ENCODE peak calls at places on chromosomes 7 and 10, in nine cellular contexts. One of them, this sample, is unnamed.

GRCh38 chr7:132500727-132501410 is 75.4 kb downstream of the PLXNA4 start:
- DNase-seq in body of pancreas: peak
- DNase-seq in GM20000: no peak
- DNase-seq in astrocyte of the cerebellum: peak
- DNase-seq in A549: peak
- DNase-seq in neural crest cell: no peak
- DNase-seq in mesothelial cell of epicardium: no peak
- DNase-seq in brain microvascular endothelial cell: peak
- DNase-seq in Calu3: no peak
- DNase-seq in this sample: peak

GRCh38 chr10:10394933-10395658 is 622.6 kb upstream of the CELF2 start:
- DNase-seq in mesothelial cell of epicardium: no peak
- DNase-seq in astrocyte of the cerebellum: no peak
- DNase-seq in neural crest cell: no peak
- DNase-seq in body of pancreas: no peak
- DNase-seq in GM20000: no peak
- DNase-seq in Calu3: no peak
- DNase-seq in A549: no peak
- DNase-seq in brain microvascular endothelial cell: no peak
- DNase-seq in this sample: no peak

GRCh38 chr10:14659626-14660196 is 115.0 kb downstream of the FAM107B start:
- DNase-seq in astrocyte of the cerebellum: no peak
- DNase-seq in neural crest cell: no peak
- DNase-seq in Calu3: no peak
- DNase-seq in brain microvascular endothelial cell: no peak
- DNase-seq in A549: no peak
- DNase-seq in mesothelial cell of epicardium: no peak
- DNase-seq in GM20000: peak
- DNase-seq in body of pancreas: no peak
- DNase-seq in this sample: no peak

GRCh38 chr7:56105508-56105907 is 768 bp downstream of the CHCHD2 start:
- DNase-seq in neural crest cell: no peak
- DNase-seq in Calu3: peak
- DNase-seq in A549: peak
- DNase-seq in brain microvascular endothelial cell: peak
- DNase-seq in GM20000: no peak
- DNase-seq in mesothelial cell of epicardium: no peak
- DNase-seq in astrocyte of the cerebellum: peak
- DNase-seq in body of pancreas: peak
- DNase-seq in this sample: peak

GRCh38 chr7:106217089-106217542 is 67.7 kb downstream of the NAMPT start:
- DNase-seq in astrocyte of the cerebellum: no peak
- DNase-seq in body of pancreas: peak
- DNase-seq in mesothelial cell of epicardium: no peak
- DNase-seq in GM20000: no peak
- DNase-seq in neural crest cell: no peak
- DNase-seq in Calu3: peak
- DNase-seq in brain microvascular endothelial cell: peak
- DNase-seq in A549: peak
- DNase-seq in this sample: no peak

GRCh38 chr7:37920619-37921339 is at the start of gene EPDR1:
- DNase-seq in brain microvascular endothelial cell: peak
- DNase-seq in body of pancreas: peak
- DNase-seq in mesothelial cell of epicardium: peak
- DNase-seq in Calu3: peak
- DNase-seq in neural crest cell: peak
- DNase-seq in GM20000: peak
- DNase-seq in A549: peak
- DNase-seq in astrocyte of the cerebellum: no peak
- DNase-seq in this sample: no peak

GRCh38 chr7:128190051-128190640 is 50.9 kb upstream of the LEP start:
- DNase-seq in neural crest cell: no peak
- DNase-seq in body of pancreas: no peak
- DNase-seq in A549: no peak
- DNase-seq in astrocyte of the cerebellum: no peak
- DNase-seq in GM20000: no peak
- DNase-seq in brain microvascular endothelial cell: no peak
- DNase-seq in Calu3: no peak
- DNase-seq in mesothelial cell of epicardium: no peak
- DNase-seq in this sample: no peak

GRCh38 chr7:153835104-153835503 is 217.1 kb upstream of the DPP6 start:
- DNase-seq in GM20000: no peak
- DNase-seq in Calu3: no peak
- DNase-seq in astrocyte of the cerebellum: no peak
- DNase-seq in body of pancreas: no peak
- DNase-seq in A549: no peak
- DNase-seq in neural crest cell: no peak
- DNase-seq in mesothelial cell of epicardium: no peak
- DNase-seq in brain microvascular endothelial cell: no peak
- DNase-seq in this sample: no peak

GRCh38 chr7:42914009-42914725 is 2.3 kb upstream of the C7orf25 start:
- DNase-seq in Calu3: no peak
- DNase-seq in astrocyte of the cerebellum: no peak
- DNase-seq in body of pancreas: no peak
- DNase-seq in mesothelial cell of epicardium: no peak
- DNase-seq in GM20000: no peak
- DNase-seq in A549: no peak
- DNase-seq in brain microvascular endothelial cell: no peak
- DNase-seq in neural crest cell: no peak
- DNase-seq in this sample: no peak

GRCh38 chr10:14605231-14605925 is 169.3 kb downstream of the FAM107B start:
- DNase-seq in brain microvascular endothelial cell: no peak
- DNase-seq in body of pancreas: no peak
- DNase-seq in astrocyte of the cerebellum: no peak
- DNase-seq in Calu3: no peak
- DNase-seq in neural crest cell: no peak
- DNase-seq in GM20000: peak
- DNase-seq in mesothelial cell of epicardium: no peak
- DNase-seq in A549: peak
- DNase-seq in this sample: peak

GRCh38 chr7:154914580-154915380 is 88.1 kb downstream of the PAXIP1 start:
- DNase-seq in A549: no peak
- DNase-seq in astrocyte of the cerebellum: no peak
- DNase-seq in body of pancreas: no peak
- DNase-seq in brain microvascular endothelial cell: no peak
- DNase-seq in GM20000: no peak
- DNase-seq in neural crest cell: no peak
- DNase-seq in Calu3: no peak
- DNase-seq in mesothelial cell of epicardium: no peak
- DNase-seq in this sample: no peak

GRCh38 chr7:22330903-22331302 is 26.1 kb downstream of the RAPGEF5 start:
- DNase-seq in neural crest cell: no peak
- DNase-seq in astrocyte of the cerebellum: no peak
- DNase-seq in brain microvascular endothelial cell: no peak
- DNase-seq in GM20000: no peak
- DNase-seq in mesothelial cell of epicardium: no peak
- DNase-seq in Calu3: no peak
- DNase-seq in body of pancreas: no peak
- DNase-seq in A549: no peak
- DNase-seq in this sample: no peak

GRCh38 chr7:22331704-22332103 is 25.2 kb downstream of the RAPGEF5 start:
- DNase-seq in astrocyte of the cerebellum: no peak
- DNase-seq in GM20000: no peak
- DNase-seq in A549: no peak
- DNase-seq in body of pancreas: no peak
- DNase-seq in mesothelial cell of epicardium: no peak
- DNase-seq in Calu3: no peak
- DNase-seq in brain microvascular endothelial cell: no peak
- DNase-seq in neural crest cell: no peak
- DNase-seq in this sample: no peak

GRCh38 chr7:22332481-22332880 is 24.5 kb downstream of the RAPGEF5 start:
- DNase-seq in brain microvascular endothelial cell: no peak
- DNase-seq in neural crest cell: no peak
- DNase-seq in astrocyte of the cerebellum: no peak
- DNase-seq in mesothelial cell of epicardium: no peak
- DNase-seq in body of pancreas: peak
- DNase-seq in GM20000: no peak
- DNase-seq in Calu3: peak
- DNase-seq in A549: no peak
- DNase-seq in this sample: peak

GRCh38 chr7:22329816-22330524 is 27.0 kb downstream of the RAPGEF5 start:
- DNase-seq in astrocyte of the cerebellum: no peak
- DNase-seq in A549: no peak
- DNase-seq in neural crest cell: no peak
- DNase-seq in GM20000: no peak
- DNase-seq in brain microvascular endothelial cell: no peak
- DNase-seq in Calu3: no peak
- DNase-seq in body of pancreas: peak
- DNase-seq in mesothelial cell of epicardium: no peak
- DNase-seq in this sample: no peak

GRCh38 chr7:22333680-22334141 is 23.2 kb downstream of the RAPGEF5 start:
- DNase-seq in astrocyte of the cerebellum: no peak
- DNase-seq in brain microvascular endothelial cell: no peak
- DNase-seq in neural crest cell: no peak
- DNase-seq in mesothelial cell of epicardium: no peak
- DNase-seq in body of pancreas: peak
- DNase-seq in GM20000: no peak
- DNase-seq in A549: no peak
- DNase-seq in Calu3: peak
- DNase-seq in this sample: no peak
- TF ChIP-seq CTCF in astrocyte of the cerebellum: no peak
- TF ChIP-seq CTCF in brain microvascular endothelial cell: no peak
- TF ChIP-seq CTCF in neural crest cell: no peak
- TF ChIP-seq CTCF in mesothelial cell of epicardium: no peak
- TF ChIP-seq CTCF in body of pancreas: no peak
- TF ChIP-seq CTCF in GM20000: no peak
- TF ChIP-seq CTCF in A549: no peak
- TF ChIP-seq CTCF in Calu3: no peak
- TF ChIP-seq CTCF in this sample: no peak

GRCh38 chr10:32958085-32958991 is at the start of gene ITGB1:
- DNase-seq in body of pancreas: peak
- DNase-seq in GM20000: peak
- DNase-seq in neural crest cell: peak
- DNase-seq in A549: peak
- DNase-seq in Calu3: peak
- DNase-seq in astrocyte of the cerebellum: peak
- DNase-seq in mesothelial cell of epicardium: peak
- DNase-seq in brain microvascular endothelial cell: peak
- DNase-seq in this sample: no peak
- TF ChIP-seq CTCF in body of pancreas: no peak
- TF ChIP-seq CTCF in GM20000: no peak
- TF ChIP-seq CTCF in neural crest cell: no peak
- TF ChIP-seq CTCF in A549: no peak
- TF ChIP-seq CTCF in Calu3: no peak
- TF ChIP-seq CTCF in astrocyte of the cerebellum: no peak
- TF ChIP-seq CTCF in mesothelial cell of epicardium: no peak
- TF ChIP-seq CTCF in brain microvascular endothelial cell: no peak
- TF ChIP-seq CTCF in this sample: no peak

GRCh38 chr10:124384591-124385190 is 34.0 kb downstream of the OAT start:
- DNase-seq in mesothelial cell of epicardium: no peak
- DNase-seq in astrocyte of the cerebellum: no peak
- DNase-seq in body of pancreas: no peak
- DNase-seq in A549: no peak
- DNase-seq in brain microvascular endothelial cell: no peak
- DNase-seq in Calu3: no peak
- DNase-seq in GM20000: no peak
- DNase-seq in neural crest cell: no peak
- DNase-seq in this sample: no peak

GRCh38 chr10:124385627-124386185 is 33.0 kb downstream of the OAT start:
- DNase-seq in A549: no peak
- DNase-seq in neural crest cell: no peak
- DNase-seq in astrocyte of the cerebellum: no peak
- DNase-seq in Calu3: no peak
- DNase-seq in body of pancreas: no peak
- DNase-seq in GM20000: no peak
- DNase-seq in mesothelial cell of epicardium: no peak
- DNase-seq in brain microvascular endothelial cell: no peak
- DNase-seq in this sample: no peak

GRCh38 chr10:124383496-124383895 is 35.2 kb downstream of the OAT start:
- DNase-seq in mesothelial cell of epicardium: no peak
- DNase-seq in astrocyte of the cerebellum: no peak
- DNase-seq in Calu3: no peak
- DNase-seq in A549: no peak
- DNase-seq in body of pancreas: no peak
- DNase-seq in brain microvascular endothelial cell: no peak
- DNase-seq in neural crest cell: no peak
- DNase-seq in GM20000: no peak
- DNase-seq in this sample: no peak

GRCh38 chr10:124386186-124387077 is 32.3 kb downstream of the OAT start:
- DNase-seq in GM20000: no peak
- DNase-seq in neural crest cell: no peak
- DNase-seq in A549: no peak
- DNase-seq in Calu3: no peak
- DNase-seq in brain microvascular endothelial cell: no peak
- DNase-seq in astrocyte of the cerebellum: no peak
- DNase-seq in mesothelial cell of epicardium: no peak
- DNase-seq in body of pancreas: no peak
- DNase-seq in this sample: no peak

DNA sequence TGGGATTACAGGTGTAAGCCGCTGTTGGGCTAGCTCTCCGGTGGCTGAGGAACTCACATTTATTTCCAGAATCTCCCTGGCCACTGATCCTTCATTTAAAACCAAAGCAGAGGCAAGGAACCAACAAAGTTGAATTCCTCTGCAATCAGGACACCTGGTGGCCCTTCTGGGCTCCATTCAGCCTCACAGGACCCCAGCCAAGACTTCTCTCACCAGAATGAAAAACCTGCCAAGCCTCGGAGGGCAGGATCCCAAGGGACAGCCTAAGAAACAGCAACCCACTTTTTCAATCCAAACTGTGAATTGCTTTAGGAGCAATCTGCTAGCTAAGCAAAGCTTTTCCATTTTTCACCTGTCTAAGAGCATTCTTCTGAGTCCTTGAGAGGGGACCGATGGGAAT is 34.6 kb downstream of the OAT start:
- DNase-seq in A549: no peak
- DNase-seq in astrocyte of the cerebellum: no peak
- DNase-seq in mesothelial cell of epicardium: no peak
- DNase-seq in neural crest cell: no peak
- DNase-seq in GM20000: no peak
- DNase-seq in brain microvascular endothelial cell: no peak
- DNase-seq in body of pancreas: no peak
- DNase-seq in Calu3: no peak
- DNase-seq in this sample: no peak
- TF ChIP-seq CTCF in A549: no peak
- TF ChIP-seq CTCF in astrocyte of the cerebellum: no peak
- TF ChIP-seq CTCF in mesothelial cell of epicardium: no peak
- TF ChIP-seq CTCF in neural crest cell: no peak
- TF ChIP-seq CTCF in GM20000: no peak
- TF ChIP-seq CTCF in brain microvascular endothelial cell: peak
- TF ChIP-seq CTCF in body of pancreas: no peak
- TF ChIP-seq CTCF in Calu3: no peak
- TF ChIP-seq CTCF in this sample: peak

DNA sequence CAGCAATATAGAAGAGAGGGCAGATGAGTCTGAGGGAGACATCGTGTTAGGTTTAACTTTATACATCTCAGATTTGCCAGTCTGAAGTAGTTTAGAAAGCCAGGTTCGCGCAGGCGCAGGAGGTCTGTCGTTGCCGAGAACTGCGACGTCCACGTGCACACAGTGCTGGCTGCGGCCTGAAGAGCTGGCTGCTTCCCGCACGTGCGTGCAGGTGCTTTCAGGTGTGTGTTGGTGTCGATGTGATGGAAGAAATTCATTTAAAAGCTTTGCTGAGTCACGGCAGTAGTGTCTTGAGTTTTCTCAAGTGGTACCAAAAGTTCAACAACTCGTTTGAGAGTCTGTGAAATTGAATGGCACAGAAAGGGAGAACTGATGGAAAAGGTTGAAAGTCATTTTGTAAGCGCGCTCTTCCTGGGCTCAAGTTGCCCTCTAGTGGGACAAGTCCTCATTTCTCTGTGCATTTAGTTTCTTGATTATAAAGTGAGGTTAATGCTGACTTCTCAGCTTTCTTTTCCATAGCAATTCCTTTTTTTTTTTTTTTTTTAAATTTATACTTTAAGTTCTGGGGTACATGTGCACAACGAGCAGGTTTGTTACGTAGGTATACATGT is 18.7 kb downstream of the WDR37 start:
- DNase-seq in astrocyte of the cerebellum: no peak
- DNase-seq in GM20000: no peak
- DNase-seq in body of pancreas: no peak
- DNase-seq in A549: peak
- DNase-seq in mesothelial cell of epicardium: no peak
- DNase-seq in neural crest cell: no peak
- DNase-seq in Calu3: no peak
- DNase-seq in brain microvascular endothelial cell: no peak
- DNase-seq in this sample: no peak
- TF ChIP-seq CTCF in astrocyte of the cerebellum: peak
- TF ChIP-seq CTCF in GM20000: no peak
- TF ChIP-seq CTCF in body of pancreas: no peak
- TF ChIP-seq CTCF in A549: peak
- TF ChIP-seq CTCF in mesothelial cell of epicardium: no peak
- TF ChIP-seq CTCF in neural crest cell: peak
- TF ChIP-seq CTCF in Calu3: no peak
- TF ChIP-seq CTCF in brain microvascular endothelial cell: peak
- TF ChIP-seq CTCF in this sample: peak